ENCODE peak calls at places on chromosome 1, in eight cellular contexts. H is fibroblast of lung, L is astrocyte of the spinal cord, A is stomach, Q is left ventricle myocardium inferior, M is NT2/D1, F is heart right ventricle, T is right cardiac atrium. V is an unnamed sample.

GRCh38 chr1:30101477-30102227 is 621.7 kb downstream of the MATN1 start:
- DNase-seq in H (no peak), L (no peak), A (no peak), Q (no peak), M (no peak), F (no peak), T (no peak), V (no peak)

GRCh38 chr1:41379741-41380130 is 18.5 kb downstream of the FOXO6 start:
- DNase-seq in H (no peak), L (no peak), A (no peak), Q (no peak), M (no peak), F (no peak), T (no peak), V (no peak)

GRCh38 chr1:167516404-167517388 is 1.6 kb downstream of the CD247 start:
- DNase-seq in H (no peak), L (no peak), A (no peak), Q (no peak), M (no peak), F (no peak), T (no peak), V (no peak)

GRCh38 chr1:100622037-100622436 is 84.1 kb downstream of the GPR88 start:
- DNase-seq in H (peak), L (peak), A (no peak), Q (no peak), M (peak), F (no peak), T (no peak), V (peak)

GRCh38 chr1:68100571-68100970 is 50.1 kb upstream of the DIRAS3 start:
- DNase-seq in H (no peak), L (no peak), A (no peak), Q (no peak), M (no peak), F (no peak), T (no peak), V (no peak)

GRCh38 chr1:221837886-221838285 is 96.0 kb upstream of the DUSP10 start:
- DNase-seq in H (no peak), L (no peak), A (no peak), Q (no peak), M (no peak), F (no peak), T (no peak), V (no peak)

GRCh38 chr1:179146476-179146875 is 64.6 kb downstream of the TOR3A start:
- DNase-seq in H (no peak), L (no peak), A (no peak), Q (no peak), M (no peak), F (no peak), T (no peak), V (no peak)

GRCh38 chr1:74780600-74780999 is 47.6 kb downstream of the TYW3 start:
- DNase-seq in H (peak), L (peak), A (no peak), Q (no peak), M (peak), F (no peak), T (no peak), V (no peak)

GRCh38 chr1:22845536-22845935 is 127.1 kb downstream of the LACTBL1 start:
- DNase-seq in H (no peak), L (no peak), A (no peak), Q (no peak), M (no peak), F (no peak), T (no peak), V (no peak)

GRCh38 chr1:237383825-237384612 is 342.0 kb downstream of the RYR2 start:
- DNase-seq in H (no peak), L (peak), A (no peak), Q (no peak), M (no peak), F (no peak), T (no peak), V (no peak)

GRCh38 chr1:229298420-229298819 is 27.5 kb downstream of the RAB4A start:
- DNase-seq in H (no peak), L (no peak), A (no peak), Q (no peak), M (no peak), F (no peak), T (no peak), V (no peak)

GRCh38 chr1:230292739-230293720 is 133.1 kb downstream of the PGBD5 start:
- DNase-seq in H (no peak), L (no peak), A (no peak), Q (no peak), M (no peak), F (no peak), T (no peak), V (no peak)

GRCh38 chr1:13593511-13594131 is 10.0 kb downstream of the PDPN start:
- DNase-seq in H (peak), L (peak), A (peak), Q (peak), M (no peak), F (no peak), T (no peak), V (peak)

GRCh38 chr1:4032571-4032970 is 132.5 kb upstream of the C1orf174 start:
- DNase-seq in H (no peak), L (no peak), A (no peak), Q (no peak), M (no peak), F (no peak), T (no peak), V (no peak)

GRCh38 chr1:28864695-28865094 is 49.7 kb upstream of the EPB41 start:
- DNase-seq in H (no peak), L (no peak), A (no peak), Q (no peak), M (no peak), F (no peak), T (no peak), V (no peak)

GRCh38 chr1:39395357-39395831 is 96.0 kb upstream of the BMP8A start:
- DNase-seq in H (peak), L (peak), A (no peak), Q (no peak), M (no peak), F (no peak), T (no peak), V (peak)

GRCh38 chr1:224503161-224504118 is 68.8 kb upstream of the WDR26 start:
- DNase-seq in H (peak), L (peak), A (peak), Q (peak), M (peak), F (peak), T (peak), V (peak)

GRCh38 chr1:230280054-230280795 is 145.9 kb downstream of the PGBD5 start:
- DNase-seq in H (no peak), L (no peak), A (no peak), Q (no peak), M (no peak), F (no peak), T (no peak), V (no peak)

GRCh38 chr1:224493269-224493668 is 58.7 kb upstream of the WDR26 start:
- DNase-seq in H (no peak), L (no peak), A (no peak), Q (no peak), M (no peak), F (no peak), T (no peak), V (peak)

GRCh38 chr1:51512611-51513010 is 6.5 kb downstream of the EPS15 start:
- DNase-seq in H (no peak), L (no peak), A (no peak), Q (no peak), M (no peak), F (no peak), T (no peak), V (no peak)

GRCh38 chr1:56491441-56491840 is 87.9 kb downstream of the PLPP3 start:
- DNase-seq in H (peak), L (no peak), A (no peak), Q (no peak), M (no peak), F (no peak), T (no peak), V (peak)

GRCh38 chr1:189637041-189637440 is 840.6 kb downstream of the BRINP3 start:
- DNase-seq in H (no peak), L (no peak), A (no peak), Q (no peak), M (no peak), F (no peak), T (no peak), V (peak)

GRCh38 chr1:31166462-31166861 is 73.2 kb downstream of the NKAIN1 start:
- DNase-seq in H (no peak), L (no peak), A (no peak), Q (no peak), M (no peak), F (no peak), T (no peak), V (no peak)

GRCh38 chr1:24067978-24068377 is 44.0 kb downstream of the MYOM3 start:
- DNase-seq in H (no peak), L (no peak), A (no peak), Q (no peak), M (no peak), F (no peak), T (no peak), V (no peak)

GRCh38 chr1:24069817-24070216 is 42.1 kb downstream of the MYOM3 start:
- DNase-seq in H (no peak), L (no peak), A (no peak), Q (no peak), M (no peak), F (no peak), T (no peak), V (no peak)

GRCh38 chr1:24074196-24074595 is 37.7 kb downstream of the MYOM3 start:
- DNase-seq in H (no peak), L (no peak), A (no peak), Q (no peak), M (no peak), F (no peak), T (no peak), V (no peak)

GRCh38 chr1:24071941-24072340 is 40.0 kb downstream of the MYOM3 start:
- DNase-seq in H (no peak), L (no peak), A (no peak), Q (no peak), M (no peak), F (no peak), T (no peak), V (no peak)

DNA sequence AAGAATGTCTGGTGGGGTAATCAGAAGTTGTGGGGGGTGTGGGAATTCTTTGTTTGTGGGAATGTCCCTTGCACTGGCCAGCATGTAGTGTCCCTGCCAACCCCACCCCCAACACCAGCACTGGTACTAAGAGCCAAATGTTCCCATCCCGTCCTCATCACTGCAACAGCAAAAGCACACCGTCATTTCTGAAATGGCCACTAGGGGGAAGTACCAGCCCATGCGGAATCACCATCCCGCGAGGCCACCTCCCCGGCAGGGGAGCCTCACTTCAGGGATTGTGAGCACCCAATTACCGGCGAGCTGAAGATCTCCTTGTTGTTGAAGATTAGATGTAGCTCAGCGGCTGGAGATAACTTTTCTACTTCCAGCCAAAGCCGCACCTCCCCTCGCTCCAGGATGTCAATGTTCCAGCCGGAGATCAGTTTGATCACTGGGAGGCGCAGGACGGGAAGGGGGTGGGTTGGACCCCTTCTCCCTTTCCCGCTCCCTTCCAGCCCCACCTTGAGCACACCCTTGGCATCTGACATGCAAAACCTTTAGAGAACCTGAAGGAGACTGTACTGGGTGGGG is 41.0 kb downstream of the MYOM3 start:
- DNase-seq in H (peak), L (peak), A (peak), Q (peak), M (peak), F (peak), T (peak), V (peak)
- H3K4me3 ChIP-seq in H (no peak), L (no peak), A (no peak), Q (peak), M (no peak), F (no peak), T (no peak), V (no peak)

GRCh38 chr1:109495738-109496137 is 1.8 kb downstream of the CYB561D1 start:
- DNase-seq in H (no peak), L (no peak), A (no peak), Q (no peak), M (no peak), F (no peak), T (no peak), V (no peak)

GRCh38 chr1:109490934-109491302 is 3.0 kb upstream of the CYB561D1 start:
- DNase-seq in H (no peak), L (no peak), A (no peak), Q (no peak), M (no peak), F (peak), T (peak), V (no peak)

GRCh38 chr1:109493805-109494539 is at the start of gene CYB561D1:
- DNase-seq in H (peak), L (peak), A (peak), Q (peak), M (peak), F (peak), T (peak), V (peak)

GRCh38 chr1:109491372-109491771 is 2.5 kb upstream of the CYB561D1 start:
- DNase-seq in H (no peak), L (no peak), A (no peak), Q (no peak), M (no peak), F (no peak), T (peak), V (no peak)

GRCh38 chr1:109493227-109493626 is 667 bp upstream of the CYB561D1 start:
- DNase-seq in H (no peak), L (no peak), A (no peak), Q (no peak), M (no peak), F (no peak), T (peak), V (no peak)
- H3K4me3 ChIP-seq in H (no peak), L (no peak), A (no peak), Q (peak), M (no peak), F (no peak), T (no peak), V (peak)

GRCh38 chr1:19878637-19878985 is 3.6 kb upstream of the OTUD3 start:
- DNase-seq in H (no peak), L (no peak), A (peak), Q (no peak), M (no peak), F (no peak), T (no peak), V (no peak)
- H3K4me3 ChIP-seq in H (no peak), L (no peak), A (no peak), Q (no peak), M (no peak), F (no peak), T (no peak), V (no peak)

GRCh38 chr1:78490861-78491310 is at the start of gene PTGFR:
- DNase-seq in H (peak), L (peak), A (no peak), Q (peak), M (no peak), F (no peak), T (peak), V (peak)
- H3K4me3 ChIP-seq in H (peak), L (peak), A (peak), Q (peak), M (peak), F (peak), T (peak), V (peak)

DNA sequence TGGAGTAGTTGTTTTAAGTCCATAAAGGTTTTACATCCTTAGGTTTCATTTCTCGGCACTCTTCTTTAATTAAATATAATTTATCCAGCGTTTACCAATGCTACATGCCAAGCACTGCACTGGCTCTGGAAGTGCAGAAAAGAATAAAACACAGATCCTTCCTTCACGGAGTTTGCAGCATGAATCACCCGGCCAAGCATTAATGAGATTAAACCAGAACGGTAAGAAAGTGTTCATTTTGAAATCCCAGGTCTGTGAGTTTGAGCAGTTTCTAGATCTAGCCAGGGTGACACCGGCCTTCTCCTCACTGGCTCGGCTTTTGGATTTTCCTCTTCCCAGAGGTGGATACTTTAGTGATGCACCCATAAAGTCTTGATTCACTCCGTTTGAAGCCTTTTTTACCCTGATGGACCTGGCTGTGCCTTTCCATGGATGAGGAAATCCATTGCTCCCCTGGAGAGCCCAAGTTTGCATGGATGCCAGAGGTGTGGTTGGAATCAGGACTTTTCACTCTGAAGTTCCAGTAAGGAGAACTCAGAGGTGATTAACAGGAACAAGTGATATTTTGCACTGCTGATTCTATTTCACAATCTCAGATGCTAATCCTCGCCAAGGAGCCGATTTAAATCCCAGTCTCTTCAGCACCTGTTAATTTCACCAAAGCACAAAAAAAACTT is 109.4 kb downstream of the KAZN start:
- DNase-seq in H (no peak), L (peak), A (no peak), Q (no peak), M (no peak), F (no peak), T (no peak), V (no peak)
- H3K4me3 ChIP-seq in H (no peak), L (no peak), A (no peak), Q (no peak), M (no peak), F (no peak), T (no peak), V (no peak)

DNA sequence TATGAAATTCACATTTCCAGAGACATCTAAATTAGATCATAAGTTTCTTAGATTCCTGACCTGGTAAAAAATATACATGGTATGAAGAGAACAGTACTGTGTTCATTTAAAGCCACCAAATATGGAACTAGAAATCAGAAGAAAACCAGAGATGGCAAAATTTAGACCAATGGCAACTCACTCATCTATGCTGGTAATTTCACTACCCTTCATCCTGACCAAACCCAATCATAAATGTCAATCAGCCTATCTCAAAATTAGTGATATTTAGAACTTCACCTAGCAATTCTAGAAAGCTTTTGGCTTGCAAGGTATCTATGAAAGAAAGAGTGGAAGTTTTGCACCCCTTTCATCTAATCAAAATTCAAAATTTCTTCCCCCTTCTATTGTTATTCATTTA is 107.7 kb downstream of the NIBAN1 start:
- DNase-seq in H (no peak), L (no peak), A (no peak), Q (no peak), M (no peak), F (no peak), T (no peak), V (no peak)
- H3K4me3 ChIP-seq in H (no peak), L (no peak), A (no peak), Q (no peak), M (no peak), F (no peak), T (no peak), V (no peak)

GRCh38 chr1:86389315-86389714 is 6.8 kb downstream of the ODF2L start:
- DNase-seq in H (no peak), L (no peak), A (no peak), Q (no peak), M (no peak), F (no peak), T (no peak), V (no peak)

GRCh38 chr1:86388228-86388627 is 7.9 kb downstream of the ODF2L start:
- DNase-seq in H (no peak), L (no peak), A (no peak), Q (no peak), M (no peak), F (no peak), T (no peak), V (no peak)

GRCh38 chr1:86394416-86394815 is 1.7 kb downstream of the ODF2L start:
- DNase-seq in H (peak), L (peak), A (no peak), Q (no peak), M (no peak), F (no peak), T (no peak), V (peak)

GRCh38 chr1:86382878-86383277 is 13.2 kb downstream of the ODF2L start:
- DNase-seq in H (no peak), L (peak), A (no peak), Q (no peak), M (no peak), F (no peak), T (no peak), V (no peak)

DNA sequence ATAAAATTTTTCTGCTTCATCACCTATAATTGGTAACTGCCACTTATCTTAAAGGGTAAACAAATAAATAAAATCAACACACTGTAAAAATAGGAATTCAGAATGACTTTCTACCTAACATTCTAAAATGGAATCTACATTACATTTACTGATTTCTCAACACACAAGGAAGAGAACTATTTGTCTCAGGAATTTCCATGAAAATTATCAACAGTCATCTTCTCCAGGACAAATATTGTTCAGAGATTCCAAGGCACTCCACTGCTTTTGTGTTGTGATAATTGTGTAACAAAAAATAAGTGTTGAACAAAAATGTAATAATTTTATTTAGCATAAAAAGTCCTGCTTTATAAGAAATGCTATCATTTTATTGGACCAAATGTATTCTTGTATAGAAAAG is 7.3 kb downstream of the ODF2L start:
- DNase-seq in H (no peak), L (no peak), A (no peak), Q (no peak), M (no peak), F (no peak), T (no peak), V (no peak)
- H3K4me3 ChIP-seq in H (no peak), L (no peak), A (no peak), Q (no peak), M (no peak), F (no peak), T (no peak), V (no peak)

DNA sequence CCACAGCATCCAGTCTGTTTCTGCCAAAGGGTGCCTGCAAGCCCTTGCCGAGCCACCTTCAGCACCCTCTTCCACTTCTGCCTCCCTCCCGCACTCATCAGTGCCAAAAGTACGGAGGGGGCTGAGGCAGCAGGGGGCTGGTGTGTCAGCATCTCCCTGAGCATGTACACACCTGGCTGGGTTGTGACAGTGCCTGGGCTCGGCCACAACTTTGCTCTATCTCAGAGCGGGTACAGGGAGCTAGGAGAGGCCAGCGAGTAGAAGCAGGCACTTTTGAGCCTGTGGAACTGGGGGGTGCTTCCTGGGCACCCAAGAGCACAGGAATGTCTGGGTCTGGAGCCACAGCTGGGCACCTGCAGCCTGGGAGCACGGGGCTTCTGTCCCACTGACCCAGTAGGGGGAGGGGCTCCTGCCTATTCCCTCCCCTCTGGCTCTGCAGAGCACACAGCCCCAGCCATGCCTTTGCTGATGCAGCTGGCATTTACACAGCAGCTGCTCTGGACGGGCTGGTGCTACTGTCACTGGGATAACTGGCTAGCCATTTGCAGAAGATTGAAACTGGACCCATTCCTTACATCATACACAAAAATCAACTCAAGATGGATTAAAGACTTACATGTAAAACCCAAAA is 319.8 kb upstream of the RRP15 start:
- DNase-seq in H (no peak), L (no peak), A (no peak), Q (no peak), M (no peak), F (no peak), T (no peak), V (no peak)
- H3K4me3 ChIP-seq in H (no peak), L (no peak), A (no peak), Q (no peak), M (no peak), F (no peak), T (no peak), V (no peak)

GRCh38 chr1:241846862-241847539 is 1.0 kb upstream of the EXO1 start:
- DNase-seq in H (no peak), L (no peak), A (no peak), Q (no peak), M (no peak), F (no peak), T (no peak), V (no peak)
- H3K4me3 ChIP-seq in H (peak), L (peak), A (peak), Q (peak), M (peak), F (peak), T (peak), V (peak)